ENCODE peak calls at places on chromosome 13, in six cellular contexts. S, Y, L, N, P and C are unnamed samples.
A peak's percentile ranks its signal among the peaks of the same experiment; 100 is the strongest.

GRCh38 chr13:30792257-30793000 is 57.1 kb downstream of the ALOX5AP start:
- DNase-seq in N (peak; percentile 46), Y (no peak), S (no peak), L (peak; percentile 95), P (peak; percentile 95), C (no peak)

GRCh38 chr13:34750078-34750703 is 191.9 kb upstream of the NBEA start:
- DNase-seq in L (no peak), P (no peak), S (no peak), N (no peak), Y (no peak), C (peak; percentile 20)

GRCh38 chr13:58056411-58056810 is 424.9 kb downstream of the PCDH17 start:
- DNase-seq in Y (no peak), P (no peak), S (no peak), L (no peak), N (no peak), C (no peak)

GRCh38 chr13:76976488-76976887 is 15.4 kb upstream of the CLN5 start:
- DNase-seq in L (no peak), N (no peak), P (no peak), Y (peak; percentile 58), S (no peak), C (no peak)

GRCh38 chr13:49597043-49597669 is 11.8 kb upstream of the RCBTB1 start:
- DNase-seq in P (no peak), S (no peak), L (no peak), Y (no peak), N (no peak), C (no peak)

GRCh38 chr13:31200636-31200970 is 828 bp downstream of the B3GLCT start:
- DNase-seq in Y (no peak), P (peak; percentile 29), L (peak; percentile 23), S (peak; percentile 29), N (peak; percentile 47), C (no peak)

GRCh38 chr13:51879133-51879532 is 17.4 kb downstream of the CCDC70 start:
- DNase-seq in N (no peak), P (no peak), L (no peak), S (no peak), Y (no peak), C (no peak)

GRCh38 chr13:72144625-72145024 is 277.6 kb upstream of the DACH1 start:
- DNase-seq in S (no peak), Y (no peak), P (no peak), L (no peak), N (no peak), C (no peak)

GRCh38 chr13:31192306-31192705 is 7.5 kb upstream of the B3GLCT start:
- DNase-seq in P (no peak), Y (no peak), L (no peak), N (no peak), S (no peak), C (no peak)

GRCh38 chr13:39581177-39581576 is 21.8 kb downstream of the LHFPL6 start:
- DNase-seq in S (no peak), N (no peak), L (no peak), P (no peak), Y (no peak), C (no peak)

GRCh38 chr13:53821632-53822031 is 793.0 kb downstream of the OLFM4 start:
- DNase-seq in S (no peak), Y (no peak), P (no peak), N (no peak), L (no peak), C (no peak)

GRCh38 chr13:85666356-85666755 is 132.9 kb downstream of the SLITRK6 start:
- DNase-seq in L (no peak), P (no peak), S (no peak), N (no peak), Y (no peak), C (no peak)

GRCh38 chr13:107554355-107554905 is 660.9 kb downstream of the LIG4 start:
- DNase-seq in S (no peak), N (no peak), Y (no peak), L (no peak), P (no peak), C (no peak)

GRCh38 chr13:109154146-109154545 is 524.7 kb downstream of the MYO16 start:
- DNase-seq in N (no peak), Y (no peak), P (no peak), L (peak; percentile 41), S (no peak), C (no peak)

GRCh38 chr13:111184685-111185401 is 69.7 kb downstream of the ARHGEF7 start:
- DNase-seq in P (no peak), S (peak; percentile 16), L (no peak), N (no peak), Y (no peak), C (peak; percentile 72)

GRCh38 chr13:106513025-106513424 is 22.4 kb downstream of the EFNB2 start:
- DNase-seq in L (peak; percentile 54), P (no peak), S (no peak), N (no peak), Y (no peak), C (no peak)

GRCh38 chr13:51303063-51303552 is 36.4 kb upstream of the SERPINE3 start:
- DNase-seq in S (no peak), Y (no peak), P (no peak), L (no peak), N (no peak), C (no peak)

GRCh38 chr13:72469932-72470331 is 257.5 kb downstream of the MZT1 start:
- DNase-seq in N (no peak), Y (no peak), S (no peak), P (no peak), L (no peak), C (no peak)

GRCh38 chr13:20407759-20408158 is 117.9 kb downstream of the CRYL1 start:
- DNase-seq in N (no peak), L (no peak), Y (no peak), S (no peak), P (no peak), C (no peak)

GRCh38 chr13:30159446-30159839 is 147.9 kb downstream of the KATNAL1 start:
- DNase-seq in S (no peak), N (no peak), L (peak; percentile 26), P (peak; percentile 75), Y (no peak), C (no peak)

GRCh38 chr13:29435125-29435911 is 160.2 kb downstream of the SLC7A1 start:
- DNase-seq in P (peak; percentile 95), L (peak; percentile 95), Y (no peak), N (no peak), S (no peak), C (no peak)

GRCh38 chr13:45542878-45543277 is 72.7 kb downstream of the ERICH6B start:
- DNase-seq in P (no peak), S (no peak), L (no peak), Y (no peak), N (no peak), C (no peak)

GRCh38 chr13:35356572-35356971 is 119.9 kb downstream of the MAB21L1 start:
- DNase-seq in P (no peak), Y (no peak), L (no peak), S (no peak), N (no peak), C (no peak)